ENCODE peak calls at places on chromosomes 4 and X, in eight cellular contexts. C is psoas muscle; H is AG04450; X is sigmoid colon; O is neural progenitor cell; S is GM23338; M is CD8-positive, alpha-beta T cell; W is ovary. G is an unnamed sample.

GRCh38 chr4:72430050-72430449 is 139.0 kb downstream of the ADAMTS3 start:
- DNase-seq in H (no peak), W (no peak), X (no peak), O (no peak), M (no peak), C (no peak), S (no peak), G (peak)

GRCh38 chr4:141140271-141141205 is 7.3 kb upstream of the RNF150 start:
- DNase-seq in S (no peak), C (no peak), H (no peak), M (no peak), W (no peak), X (no peak), O (no peak), G (peak)

GRCh38 chrX:8345473-8345872 is 119.2 kb upstream of the VCX3B start:
- DNase-seq in X (no peak), W (no peak), H (no peak), S (no peak), O (no peak), M (no peak), C (no peak), G (no peak)

GRCh38 chrX:107726809-107727534 is 48.6 kb downstream of the TSC22D3 start:
- DNase-seq in O (no peak), C (no peak), H (no peak), M (no peak), X (no peak), S (no peak), W (no peak), G (no peak)

GRCh38 chr4:144280688-144281087 is 140.2 kb upstream of the GYPA start:
- DNase-seq in X (no peak), S (no peak), C (no peak), M (no peak), W (no peak), O (no peak), H (no peak), G (no peak)

GRCh38 chr4:154506253-154506652 is 14.7 kb upstream of the DCHS2 start:
- DNase-seq in X (no peak), H (no peak), O (peak), M (no peak), C (no peak), S (peak), W (no peak), G (peak)

GRCh38 chr4:177250056-177250696 is 59.5 kb upstream of the NEIL3 start:
- DNase-seq in H (peak), S (peak), C (peak), M (peak), O (peak), W (peak), X (no peak), G (peak)

GRCh38 chrX:103774070-103774642 is 2.5 kb upstream of the PLP1 start:
- DNase-seq in H (no peak), C (no peak), S (peak), M (no peak), X (no peak), O (peak), W (no peak), G (peak)

GRCh38 chr4:40908297-40908696 is 158.5 kb downstream of the NSUN7 start:
- DNase-seq in M (no peak), W (no peak), X (peak), C (no peak), S (peak), O (no peak), H (no peak), G (no peak)

GRCh38 chrX:136896121-136896914 is 15.8 kb upstream of the RBMX start:
- DNase-seq in X (no peak), S (no peak), H (no peak), C (no peak), O (no peak), W (no peak), M (no peak), G (no peak)

GRCh38 chrX:107676559-107677378 is 48.5 kb downstream of the PRPS1 start:
- DNase-seq in X (peak), C (peak), S (no peak), M (peak), O (no peak), W (peak), H (peak), G (peak)

GRCh38 chrX:134236690-134237362 is at the start of gene CCDC160:
- DNase-seq in C (peak), W (peak), H (no peak), S (peak), M (no peak), O (peak), X (peak), G (no peak)

GRCh38 chr4:38290360-38290759 is 330.2 kb downstream of the PTTG2 start:
- DNase-seq in S (no peak), O (no peak), W (no peak), M (no peak), H (peak), C (no peak), X (no peak), G (peak)

GRCh38 chrX:55127692-55128091 is 38.9 kb downstream of the PAGE2 start:
- DNase-seq in M (no peak), H (no peak), X (no peak), W (no peak), S (no peak), C (no peak), O (no peak), G (peak)

GRCh38 chrX:105114554-105115130 is 105.9 kb downstream of the TEX13A start:
- DNase-seq in S (no peak), W (no peak), H (no peak), O (no peak), X (no peak), M (no peak), C (no peak), G (no peak)

GRCh38 chr4:76779740-76780459 is 118.0 kb downstream of the SOWAHB start:
- DNase-seq in W (no peak), C (no peak), X (no peak), M (no peak), H (peak), O (no peak), S (no peak), G (no peak)

GRCh38 chr4:44544158-44544557 is 95.5 kb upstream of the KCTD8 start:
- DNase-seq in M (no peak), C (no peak), O (no peak), W (no peak), S (no peak), H (no peak), X (no peak), G (no peak)

GRCh38 chrX:150365051-150365952 is 2.2 kb downstream of the MAMLD1 start:
- DNase-seq in C (peak), X (peak), H (no peak), W (peak), M (peak), O (peak), S (peak), G (peak)

GRCh38 chr4:58679051-58679450 is 1568.9 kb upstream of the IGFBP7 start:
- DNase-seq in S (no peak), O (no peak), M (no peak), X (no peak), C (no peak), H (no peak), W (no peak), G (no peak)

GRCh38 chr4:83189631-83190136 is 75.2 kb upstream of the PLAC8 start:
- DNase-seq in H (no peak), S (peak), O (peak), X (no peak), C (no peak), M (no peak), W (no peak), G (no peak)

GRCh38 chr4:169139013-169139412 is 129.0 kb upstream of the CBR4 start:
- DNase-seq in W (no peak), H (no peak), X (no peak), C (no peak), M (no peak), S (no peak), O (no peak), G (no peak)

GRCh38 chr4:2948895-2949781 is 14.1 kb downstream of the NOP14 start:
- DNase-seq in S (no peak), M (no peak), O (no peak), W (no peak), X (peak), H (no peak), C (no peak), G (peak)

GRCh38 chrX:69324851-69325250 is 159.6 kb upstream of the PJA1 start:
- DNase-seq in C (no peak), X (no peak), M (no peak), W (no peak), O (no peak), H (no peak), S (no peak), G (no peak)

GRCh38 chr4:140756292-140757219 is at the start of gene TBC1D9:
- DNase-seq in X (peak), W (peak), S (peak), C (peak), H (no peak), O (peak), M (no peak), G (peak)

GRCh38 chr4:82458729-82459128 is 28.3 kb downstream of the ENOPH1 start:
- DNase-seq in C (no peak), M (no peak), W (no peak), H (no peak), X (no peak), S (no peak), O (no peak), G (no peak)

GRCh38 chr4:119300388-119301131 is 21.4 kb downstream of the FABP2 start:
- DNase-seq in H (peak), W (peak), O (peak), C (peak), X (peak), M (peak), S (peak), G (peak)

GRCh38 chr4:186887211-186887785 is 163.6 kb upstream of the FAT1 start:
- DNase-seq in W (no peak), O (peak), C (no peak), S (peak), M (no peak), H (no peak), X (no peak), G (no peak)

GRCh38 chr4:180710643-180711337 is 1532.4 kb upstream of the TENM3 start:
- DNase-seq in H (peak), O (no peak), X (no peak), W (no peak), S (no peak), M (no peak), C (no peak), G (no peak)

GRCh38 chr4:166315721-166316467 is 442.9 kb downstream of the TLL1 start:
- DNase-seq in W (no peak), S (peak), H (no peak), X (no peak), O (peak), C (no peak), M (no peak), G (no peak)

GRCh38 chr4:6906046-6906445 is 3.6 kb upstream of the TBC1D14 start:
- DNase-seq in X (peak), H (no peak), M (no peak), O (no peak), W (no peak), C (no peak), S (no peak), G (no peak)

GRCh38 chr4:156677136-156677535 is 294.5 kb downstream of the PDGFC start:
- DNase-seq in H (no peak), X (no peak), S (peak), W (no peak), O (peak), M (no peak), C (no peak), G (peak)

GRCh38 chr4:47184071-47184470 is 152.7 kb downstream of the GABRB1 start:
- DNase-seq in X (no peak), S (no peak), H (no peak), M (no peak), C (no peak), W (no peak), O (no peak), G (no peak)

GRCh38 chrX:22141061-22141460 is 108.9 kb downstream of the PHEX start:
- DNase-seq in O (no peak), M (no peak), H (no peak), W (no peak), S (no peak), C (no peak), X (no peak), G (no peak)

GRCh38 chrX:120140293-120140981 is 18.0 kb upstream of the RHOXF2 start:
- DNase-seq in X (no peak), C (no peak), S (peak), M (no peak), O (no peak), W (no peak), H (no peak), G (no peak)

GRCh38 chrX:120136128-120136527 is 20.4 kb upstream of the RHOXF1 start:
- DNase-seq in C (no peak), W (no peak), O (no peak), M (no peak), S (no peak), H (no peak), X (no peak), G (no peak)

DNA sequence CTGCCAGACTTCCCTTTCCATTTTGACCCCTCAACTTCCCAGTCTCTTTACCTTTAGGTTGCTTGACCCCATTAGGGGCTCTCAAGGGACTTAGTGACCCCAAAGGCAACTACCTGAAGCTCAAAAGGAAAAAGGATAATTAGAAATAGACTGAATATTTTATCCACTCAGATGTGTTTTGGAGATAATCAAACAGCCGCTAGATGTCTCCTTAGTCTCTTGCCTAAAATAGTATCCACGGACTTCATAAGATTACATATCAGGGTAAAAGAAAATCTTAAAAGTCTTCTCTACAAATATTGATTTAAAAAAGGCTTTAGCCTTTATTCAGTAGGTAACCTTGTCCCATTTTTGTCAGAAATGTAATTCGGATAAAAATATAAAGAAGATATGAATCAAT is 21.0 kb upstream of the RHOXF2 start:
- DNase-seq in O (no peak), S (no peak), W (no peak), H (no peak), C (no peak), X (no peak), M (no peak), G (no peak)
- TF ChIP-seq CTCF in O (no peak), S (no peak), W (no peak), H (no peak), C (no peak), X (no peak), M (no peak), G (peak)

GRCh38 chr4:173525118-173526033 is 4.7 kb downstream of the HAND2 start:
- DNase-seq in S (peak), X (peak), H (no peak), M (no peak), O (peak), W (peak), C (no peak), G (no peak)

GRCh38 chr4:173526724-173527102 is 3.3 kb downstream of the HAND2 start:
- DNase-seq in O (no peak), M (no peak), X (peak), C (no peak), H (no peak), S (peak), W (no peak), G (no peak)

GRCh38 chr4:173528378-173529321 is 1.4 kb downstream of the HAND2 start:
- DNase-seq in C (no peak), O (peak), S (peak), H (no peak), W (peak), M (no peak), X (peak), G (peak)

GRCh38 chr4:173526034-173526482 is 4.0 kb downstream of the HAND2 start:
- DNase-seq in C (no peak), H (no peak), O (peak), S (peak), M (no peak), X (peak), W (no peak), G (no peak)

GRCh38 chr4:173527103-173527876 is 2.7 kb downstream of the HAND2 start:
- DNase-seq in S (peak), O (peak), M (no peak), W (peak), X (peak), H (no peak), C (no peak), G (peak)
- H3K4me3 ChIP-seq in S (peak), O (no peak), M (no peak), W (peak), X (peak), H (peak), C (no peak), G (peak)

DNA sequence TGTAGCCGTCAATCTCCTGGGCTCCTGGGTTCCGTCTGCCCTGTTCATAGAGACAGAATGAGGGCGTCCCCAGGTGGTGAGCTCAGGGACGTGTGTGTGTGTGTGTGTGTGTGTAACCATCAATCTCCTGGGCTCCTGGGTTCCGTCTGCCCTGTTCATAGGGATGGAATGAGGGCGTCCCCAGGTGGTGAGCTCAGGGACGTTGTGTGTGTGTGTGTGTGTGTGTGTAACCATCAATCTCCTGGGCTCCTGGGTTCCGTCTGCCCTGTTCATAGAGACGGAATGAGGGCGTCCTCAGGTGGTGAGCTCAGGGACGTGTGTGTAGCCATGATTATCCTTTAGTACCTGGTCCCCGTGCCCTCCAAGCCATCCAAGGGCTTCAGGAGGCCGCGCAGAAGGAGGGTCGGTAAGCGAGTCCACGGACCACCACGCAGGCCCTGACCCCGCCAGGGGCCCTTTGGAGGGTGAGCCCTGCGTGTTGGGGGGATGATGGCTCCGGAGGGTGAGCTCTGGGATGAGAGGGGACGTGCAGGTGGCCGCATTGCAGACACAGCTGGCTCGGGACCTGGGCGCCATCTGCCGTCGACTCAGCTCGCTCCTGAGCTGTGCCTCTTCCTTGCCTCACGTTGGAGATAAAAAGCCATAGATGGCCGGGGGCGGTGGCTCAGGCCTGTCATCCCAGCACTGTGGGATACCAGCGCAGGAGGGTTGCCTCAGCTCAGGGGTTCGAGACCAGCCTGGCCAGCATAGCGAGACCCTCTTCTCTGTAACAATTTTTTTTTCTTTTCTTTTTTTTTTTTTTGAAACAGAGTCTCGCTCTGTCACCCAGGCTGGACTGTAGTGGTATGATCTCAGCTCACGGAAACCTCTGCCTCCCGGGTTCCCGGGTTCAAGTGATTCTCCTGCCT is 5.4 kb upstream of the GTPBP6 start:
- DNase-seq in W (no peak), C (peak), H (peak), O (peak), M (peak), X (peak), S (peak), G (peak)
- TF ChIP-seq CTCF in W (no peak), C (no peak), H (peak), O (peak), M (no peak), X (no peak), S (peak), G (peak)

DNA sequence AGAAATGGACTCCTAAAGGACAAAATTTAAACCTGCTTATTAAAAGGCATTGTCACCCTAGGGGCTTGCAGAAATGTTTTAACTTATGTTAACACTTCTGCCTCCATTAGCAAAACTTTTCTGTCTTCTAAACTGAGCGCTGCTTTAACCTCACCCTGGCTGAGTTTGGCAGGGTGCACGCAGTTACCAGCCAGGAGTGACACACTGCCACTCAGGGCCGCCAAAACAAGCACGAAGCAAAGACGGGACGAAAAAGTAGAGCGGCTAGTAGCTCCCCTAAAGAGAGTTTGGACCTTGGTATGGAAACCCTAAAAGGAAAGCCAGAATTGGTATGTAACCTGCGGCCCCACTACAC is 23.8 kb upstream of the UVSSA start:
- DNase-seq in O (no peak), W (no peak), X (no peak), H (no peak), S (no peak), C (peak), M (no peak), G (no peak)
- H3K4me3 ChIP-seq in O (no peak), W (no peak), X (no peak), H (no peak), S (no peak), C (no peak), M (no peak), G (no peak)

GRCh38 chr4:161642708-161643107 is 521.1 kb downstream of the FSTL5 start:
- DNase-seq in S (no peak), W (no peak), C (no peak), H (no peak), M (no peak), O (no peak), X (no peak), G (peak)
- TF ChIP-seq CTCF in S (no peak), W (no peak), C (no peak), H (peak), M (no peak), O (peak), X (no peak), G (peak)